ENCODE peak calls at places on chromosomes 11 and 22, in six cellular contexts. S is prostate gland, W is tibial artery, B is left ventricle myocardium inferior, J is mammary epithelial cell, I is body of pancreas. F is an unnamed sample. For H3K36me3, the result is how much of the 10 kb centered on the place peaks cover.

GRCh38 chr11:62922189-62922589 is 1.0 kb upstream of the CHRM1 start:
- DNase-seq in S (no peak), B (no peak), W (no peak), I (no peak), J (no peak), F (peak)

GRCh38 chr22:47307812-47308211 is 545.4 kb downstream of the TBC1D22A start:
- DNase-seq in I (no peak), W (no peak), B (no peak), S (no peak), J (no peak), F (no peak)

GRCh38 chr11:65501530-65502273 is 2.9 kb downstream of the MALAT1 start:
- DNase-seq in J (peak), S (no peak), B (no peak), I (no peak), W (no peak), F (no peak)

GRCh38 chr11:73203322-73203721 is 14.8 kb upstream of the P2RY2 start:
- DNase-seq in J (no peak), W (no peak), I (no peak), S (no peak), B (no peak), F (no peak)

GRCh38 chr11:85809881-85810280 is 1.1 kb downstream of the SYTL2 start:
- DNase-seq in J (no peak), W (peak), I (no peak), B (no peak), S (no peak), F (no peak)

GRCh38 chr11:84089072-84090057 is 803.2 kb upstream of the CCDC90B start:
- DNase-seq in I (no peak), S (no peak), B (no peak), W (no peak), J (no peak), F (no peak)

GRCh38 chr11:100578966-100579365 is 108.1 kb upstream of the ARHGAP42 start:
- DNase-seq in I (no peak), J (peak), B (no peak), W (no peak), S (no peak), F (peak)

GRCh38 chr11:36638586-36638985 is 40.5 kb upstream of the RAG2 start:
- DNase-seq in S (no peak), I (no peak), B (no peak), W (no peak), J (no peak), F (no peak)

GRCh38 chr11:66336234-66337102 is at the start of gene RIN1:
- DNase-seq in J (peak), B (no peak), S (no peak), W (no peak), I (peak), F (peak)

GRCh38 chr11:16926868-16927267 is 87.3 kb downstream of the PLEKHA7 start:
- DNase-seq in J (no peak), W (no peak), B (no peak), I (no peak), S (no peak), F (no peak)

GRCh38 chr11:105179542-105180278 is 40.1 kb upstream of the CARD18 start:
- DNase-seq in J (no peak), W (no peak), I (no peak), S (no peak), B (no peak), F (no peak)

GRCh38 chr11:135022430-135022829 is 610.4 kb upstream of the B3GAT1 start:
- DNase-seq in B (no peak), S (no peak), W (no peak), J (no peak), I (no peak), F (no peak)

GRCh38 chr11:1785749-1786261 is 22.1 kb upstream of the CTSD start:
- DNase-seq in I (no peak), S (no peak), J (no peak), B (no peak), W (no peak), F (no peak)

GRCh38 chr11:72038491-72038890 is 39.8 kb downstream of the IL18BP start:
- DNase-seq in B (peak), W (peak), S (peak), J (peak), I (peak), F (no peak)

GRCh38 chr22:19066531-19067271 is 55.5 kb downstream of the DGCR2 start:
- DNase-seq in J (peak), I (no peak), B (no peak), W (peak), S (no peak), F (peak)

GRCh38 chr11:706957-707816 is 1.2 kb downstream of the EPS8L2 start:
- DNase-seq in W (peak), J (peak), S (peak), B (no peak), I (peak), F (no peak)

GRCh38 chr11:79049627-79050238 is 391.1 kb downstream of the TENM4 start:
- DNase-seq in I (no peak), J (no peak), B (no peak), W (no peak), S (no peak), F (no peak)

GRCh38 chr22:38271927-38272372 is 860 bp downstream of the TMEM184B start:
- DNase-seq in W (no peak), B (no peak), J (peak), S (peak), I (peak), F (peak)

DNA sequence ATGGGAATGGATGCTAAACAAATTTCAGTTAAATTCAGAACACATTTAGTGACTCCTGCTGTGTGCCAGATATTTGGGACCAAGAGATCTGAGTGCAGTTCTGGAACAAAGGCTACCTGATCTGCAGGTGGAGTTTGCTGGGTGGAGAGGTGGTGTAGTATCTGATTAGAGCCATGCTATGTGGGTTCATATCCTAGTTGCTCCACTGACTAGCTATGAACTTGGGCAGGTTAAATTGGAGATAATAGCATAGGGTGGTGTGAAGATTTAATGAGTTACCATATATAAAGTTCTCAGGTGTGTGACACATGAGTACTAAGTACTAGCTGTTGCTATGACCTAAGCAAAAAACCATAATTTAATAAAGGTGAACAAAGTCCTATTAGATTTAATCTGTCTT is 2.0 kb downstream of the ENDOD1 start:
- DNase-seq in W (no peak), I (no peak), B (no peak), J (no peak), S (no peak), F (no peak)
- H3K4me3 ChIP-seq in W (peak), I (no peak), B (peak), J (no peak), S (no peak), F (no peak)

DNA sequence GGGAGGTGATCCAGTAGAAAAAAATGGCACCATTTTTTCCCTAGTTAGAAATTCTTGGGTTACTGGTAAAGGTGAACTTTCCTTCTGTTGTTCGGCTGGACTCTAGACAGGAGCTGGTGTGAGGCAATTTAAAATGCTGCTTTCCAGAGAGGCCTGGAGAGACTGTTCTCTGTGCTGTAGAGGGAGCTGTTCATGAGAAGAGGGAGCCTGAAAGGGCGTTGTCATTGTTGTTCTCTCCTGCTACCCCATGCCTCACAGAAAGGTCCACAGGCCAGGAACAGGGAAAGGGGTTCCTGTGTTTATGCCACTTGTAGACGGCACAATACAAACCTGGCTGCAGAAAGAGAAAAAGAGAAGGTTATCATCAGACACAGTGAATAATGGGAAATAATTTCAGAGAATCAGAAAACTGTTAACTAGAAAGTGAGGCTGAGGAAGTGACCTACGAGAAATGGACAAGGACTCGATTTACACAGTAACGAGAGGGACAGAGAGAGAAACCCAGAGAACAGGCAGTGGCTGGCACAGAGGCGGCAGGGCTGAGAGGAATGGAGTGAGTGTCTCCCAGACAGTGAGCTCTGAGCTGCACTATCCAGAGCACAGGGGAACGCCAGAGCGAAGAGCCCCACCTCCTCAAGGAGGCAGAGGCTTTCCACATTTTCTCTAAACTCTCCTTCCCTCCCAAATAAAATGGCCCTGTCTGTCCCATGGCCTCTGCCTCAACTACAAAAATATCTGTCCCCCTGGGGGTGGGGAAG is 109.2 kb downstream of the RRM1 start:
- DNase-seq in S (no peak), B (no peak), I (no peak), J (no peak), W (no peak), F (no peak)
- TF ChIP-seq CTCF in S (no peak), B (peak), I (no peak), J (no peak), W (no peak), F (no peak)

DNA sequence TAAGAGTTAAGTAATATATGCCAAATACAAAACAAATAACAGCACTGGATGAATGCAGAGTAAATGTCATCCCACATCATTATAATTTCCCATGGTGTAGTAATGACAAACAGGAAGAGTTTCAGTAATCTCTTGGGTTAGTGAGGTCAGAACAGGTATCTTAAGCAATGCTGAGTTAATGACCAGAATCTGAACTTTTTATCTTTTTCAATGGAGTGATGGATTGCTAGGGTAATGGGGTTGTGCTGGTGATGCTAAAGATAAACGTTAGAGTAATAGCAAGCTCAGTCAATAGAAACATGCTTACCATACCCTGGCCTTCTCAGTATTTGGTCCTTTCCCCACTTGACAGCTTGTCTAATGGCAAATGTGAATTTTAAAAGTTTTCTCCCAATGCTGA is 11.5 kb upstream of the BDNF start:
- DNase-seq in J (no peak), W (no peak), I (no peak), B (no peak), S (no peak), F (no peak)
- H3K36me3 ChIP-seq in J (under half), W (under half), I (under half), B (under half), S (under half), F (under half)

GRCh38 chr11:12680246-12680939 is 6.2 kb downstream of the TEAD1 start:
- DNase-seq in S (peak), B (peak), I (peak), J (peak), W (peak), F (peak)

GRCh38 chr11:12678092-12678491 is 3.9 kb downstream of the TEAD1 start:
- DNase-seq in J (no peak), I (no peak), B (no peak), W (no peak), S (no peak), F (no peak)

GRCh38 chr11:12680940-12681258 is 6.7 kb downstream of the TEAD1 start:
- DNase-seq in I (no peak), S (no peak), J (no peak), B (no peak), W (no peak), F (no peak)

GRCh38 chr11:12678991-12679390 is 4.8 kb downstream of the TEAD1 start:
- DNase-seq in I (no peak), S (no peak), W (no peak), B (no peak), J (no peak), F (no peak)

DNA sequence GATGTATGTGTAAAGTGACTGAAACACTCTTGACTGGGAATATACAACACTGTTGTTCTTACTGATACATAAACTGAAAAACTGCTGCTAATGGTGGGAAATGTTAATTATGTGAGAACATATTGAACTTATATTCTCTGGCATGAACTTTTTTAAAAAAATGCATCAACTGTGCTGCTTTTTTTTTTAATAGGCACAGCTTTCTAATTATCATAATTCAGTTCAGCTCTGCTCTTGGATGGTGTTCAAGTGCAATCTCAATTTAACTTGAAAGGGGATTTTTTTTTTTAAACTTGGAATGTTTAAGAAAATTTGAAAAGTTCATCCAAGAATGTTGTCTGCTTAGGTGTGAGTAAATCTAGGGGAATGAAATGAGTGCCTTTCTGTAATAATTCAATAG is 5.2 kb downstream of the TEAD1 start:
- DNase-seq in S (no peak), B (no peak), I (no peak), J (no peak), W (no peak), F (no peak)
- H3K4me3 ChIP-seq in S (no peak), B (no peak), I (no peak), J (no peak), W (no peak), F (no peak)

GRCh38 chr22:41340357-41340756 is 39.0 kb downstream of the ZC3H7B start:
- DNase-seq in W (no peak), J (no peak), S (no peak), B (no peak), I (no peak), F (no peak)

GRCh38 chr22:41343300-41343699 is 38.4 kb upstream of the TEF start:
- DNase-seq in I (no peak), S (no peak), J (no peak), B (no peak), W (no peak), F (no peak)

GRCh38 chr22:41339823-41340222 is 38.5 kb downstream of the ZC3H7B start:
- DNase-seq in S (no peak), W (no peak), J (no peak), B (no peak), I (no peak), F (no peak)

GRCh38 chr22:41341990-41342389 is 39.8 kb upstream of the TEF start:
- DNase-seq in B (no peak), S (no peak), W (no peak), J (no peak), I (no peak), F (no peak)

GRCh38 chr22:41341012-41341411 is 39.7 kb downstream of the ZC3H7B start:
- DNase-seq in S (no peak), W (no peak), I (no peak), J (no peak), B (no peak), F (no peak)
- TF ChIP-seq CTCF in S (no peak), W (no peak), I (no peak), J (no peak), B (no peak), F (no peak)

GRCh38 chr11:123838199-123838598 is 32.0 kb upstream of the OR6M1 start:
- DNase-seq in B (no peak), S (no peak), I (no peak), J (no peak), W (no peak), F (no peak)
- H3K36me3 ChIP-seq in B (under half), S (under half), I (under half), J (under half), W (under half), F (under half)

GRCh38 chr22:39518124-39518786 is 2.1 kb upstream of the ATF4 start:
- DNase-seq in I (no peak), S (no peak), B (no peak), J (no peak), W (no peak), F (no peak)
- H3K4me3 ChIP-seq in I (no peak), S (no peak), B (peak), J (no peak), W (no peak), F (no peak)

GRCh38 chr11:7547091-7547490 is 33.3 kb downstream of the PPFIBP2 start:
- DNase-seq in B (no peak), J (no peak), W (no peak), S (no peak), I (no peak), F (no peak)

GRCh38 chr11:7549681-7550080 is 35.9 kb downstream of the PPFIBP2 start:
- DNase-seq in W (no peak), B (no peak), S (no peak), J (no peak), I (no peak), F (no peak)

GRCh38 chr11:7547687-7548086 is 33.9 kb downstream of the PPFIBP2 start:
- DNase-seq in S (no peak), B (no peak), I (no peak), J (no peak), W (no peak), F (no peak)

GRCh38 chr11:7546324-7546791 is 32.6 kb downstream of the PPFIBP2 start:
- DNase-seq in S (peak), W (no peak), B (no peak), J (peak), I (no peak), F (peak)

DNA sequence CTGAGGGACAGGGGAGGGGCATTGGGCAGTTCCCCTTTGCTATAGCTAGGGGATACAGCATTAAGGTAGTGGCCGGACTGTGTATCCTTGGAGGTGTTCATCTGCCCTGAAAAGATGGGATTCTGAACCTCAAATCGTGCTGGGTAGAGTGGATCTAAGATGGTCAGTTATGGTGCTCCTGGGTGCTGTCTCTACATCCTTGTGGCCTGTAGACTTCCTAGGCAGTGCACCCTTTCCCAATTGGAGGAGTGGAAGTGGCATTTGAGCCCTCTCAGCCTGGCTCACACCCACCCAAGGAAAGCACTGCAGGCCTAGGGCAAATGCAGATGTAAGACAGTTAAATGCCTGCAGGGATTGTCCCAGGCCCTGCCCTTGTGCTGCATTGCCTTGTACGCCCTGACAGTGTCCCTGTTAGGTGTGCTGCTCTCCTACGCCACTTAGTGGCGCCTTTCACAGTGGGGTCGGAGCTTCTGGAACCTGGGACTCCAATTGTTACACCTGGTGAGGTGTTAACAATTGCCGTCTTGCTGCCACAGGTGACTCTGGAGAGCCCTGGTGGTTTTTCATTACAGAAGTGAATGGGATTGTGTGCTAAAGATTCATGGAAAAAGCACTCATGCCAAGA is 35.0 kb downstream of the PPFIBP2 start:
- DNase-seq in J (no peak), I (no peak), W (no peak), S (no peak), B (no peak), F (no peak)
- TF ChIP-seq CTCF in J (peak), I (peak), W (no peak), S (peak), B (peak), F (peak)